ENCODE peak calls at places on chromosomes 1 and 21, in ten cellular contexts. H is coronary artery, M is RWPE1, K is AG04450, O is ovary, C is neuronal stem cell, J is A673, A is cardiac muscle cell, Q is dorsolateral prefrontal cortex, I is right lobe of liver. E is an unnamed sample.
A peak's percentile ranks its signal among the peaks of the same experiment; 100 is the strongest.

GRCh38 chr1:59879556-59879955 is 47.0 kb downstream of the CYP2J2 start:
- DNase-seq in H (no peak), M (peak; percentile 59), K (peak; percentile 18), O (peak; percentile 44), C (peak; percentile 54), J (peak; percentile 92), A (peak; percentile 91), Q (peak; percentile 70), I (peak; percentile 62), E (peak; percentile 87)

GRCh38 chr1:66436378-66437135 is 97.4 kb upstream of the SGIP1 start:
- DNase-seq in H (no peak), M (peak; percentile 71), K (peak; percentile 41), O (no peak), C (no peak), J (peak; percentile 46), A (no peak), Q (no peak), I (no peak), E (no peak)

GRCh38 chr1:242242983-242243382 is 244.1 kb upstream of the MAP1LC3C start:
- DNase-seq in H (no peak), M (no peak), K (no peak), O (no peak), C (no peak), J (no peak), A (no peak), Q (no peak), I (no peak), E (no peak)

GRCh38 chr1:9653783-9654517 is 2.4 kb downstream of the PIK3CD start:
- DNase-seq in H (no peak), M (no peak), K (no peak), O (no peak), C (no peak), J (no peak), A (no peak), Q (no peak), I (no peak), E (no peak)

GRCh38 chr1:22490309-22490708 is 38.7 kb downstream of the ZBTB40 start:
- DNase-seq in H (no peak), M (no peak), K (no peak), O (no peak), C (no peak), J (peak; percentile 45), A (no peak), Q (no peak), I (no peak), E (no peak)

GRCh38 chr1:9882945-9883303 is 27.1 kb downstream of the CTNNBIP1 start:
- DNase-seq in H (no peak), M (no peak), K (no peak), O (no peak), C (no peak), J (no peak), A (no peak), Q (no peak), I (no peak), E (no peak)

GRCh38 chr1:54610048-54610447 is 13.3 kb downstream of the FAM151A start:
- DNase-seq in H (peak; percentile 43), M (no peak), K (no peak), O (peak; percentile 1), C (no peak), J (no peak), A (no peak), Q (no peak), I (no peak), E (no peak)

GRCh38 chr1:206469411-206469932 is 804 bp upstream of the IKBKE start:
- DNase-seq in H (no peak), M (peak; percentile 63), K (no peak), O (no peak), C (no peak), J (no peak), A (no peak), Q (no peak), I (no peak), E (peak; percentile 43)

GRCh38 chr1:63746129-63746864 is 27.5 kb upstream of the ROR1 start:
- DNase-seq in H (no peak), M (peak; percentile 15), K (peak; percentile 39), O (no peak), C (no peak), J (no peak), A (peak; percentile 64), Q (no peak), I (no peak), E (no peak)

GRCh38 chr1:154553056-154553822 is 5.2 kb downstream of the UBE2Q1 start:
- DNase-seq in H (no peak), M (no peak), K (no peak), O (no peak), C (no peak), J (no peak), A (no peak), Q (no peak), I (no peak), E (no peak)

GRCh38 chr21:41662161-41662560 is 104.7 kb downstream of the RIPK4 start:
- DNase-seq in H (peak; percentile 64), M (no peak), K (no peak), O (peak; percentile 23), C (no peak), J (no peak), A (no peak), Q (no peak), I (no peak), E (no peak)

GRCh38 chr1:56967900-56968832 is 2.4 kb upstream of the C8B start:
- DNase-seq in H (no peak), M (peak; percentile 20), K (no peak), O (no peak), C (peak; percentile 35), J (peak; percentile 67), A (peak; percentile 56), Q (no peak), I (peak; percentile 78), E (peak; percentile 48)

GRCh38 chr1:6396998-6397397 is 3.4 kb upstream of the ACOT7 start:
- DNase-seq in H (no peak), M (no peak), K (no peak), O (no peak), C (no peak), J (no peak), A (no peak), Q (no peak), I (no peak), E (no peak)

GRCh38 chr1:1614204-1614953 is 921 bp upstream of the MIB2 start:
- DNase-seq in H (no peak), M (no peak), K (peak; percentile 37), O (peak; percentile 73), C (no peak), J (peak; percentile 58), A (no peak), Q (no peak), I (peak; percentile 68), E (peak; percentile 40)

GRCh38 chr1:14945132-14946010 is 208.2 kb upstream of the TMEM51 start:
- DNase-seq in H (peak; percentile 84), M (no peak), K (peak; percentile 85), O (peak; percentile 86), C (no peak), J (peak; percentile 29), A (peak; percentile 45), Q (peak; percentile 66), I (no peak), E (peak; percentile 30)

GRCh38 chr21:15077529-15077928 is 12.7 kb upstream of the NRIP1 start:
- DNase-seq in H (no peak), M (no peak), K (no peak), O (no peak), C (no peak), J (no peak), A (no peak), Q (no peak), I (no peak), E (no peak)
- H3K27ac ChIP-seq in H (no peak overlapping the region), M (no peak overlapping the region), K (no peak overlapping the region), O (no peak overlapping the region), C (no peak overlapping the region), J (no peak overlapping the region), A (no peak overlapping the region), Q (no peak overlapping the region), I (no peak overlapping the region), E (no peak overlapping the region)

DNA sequence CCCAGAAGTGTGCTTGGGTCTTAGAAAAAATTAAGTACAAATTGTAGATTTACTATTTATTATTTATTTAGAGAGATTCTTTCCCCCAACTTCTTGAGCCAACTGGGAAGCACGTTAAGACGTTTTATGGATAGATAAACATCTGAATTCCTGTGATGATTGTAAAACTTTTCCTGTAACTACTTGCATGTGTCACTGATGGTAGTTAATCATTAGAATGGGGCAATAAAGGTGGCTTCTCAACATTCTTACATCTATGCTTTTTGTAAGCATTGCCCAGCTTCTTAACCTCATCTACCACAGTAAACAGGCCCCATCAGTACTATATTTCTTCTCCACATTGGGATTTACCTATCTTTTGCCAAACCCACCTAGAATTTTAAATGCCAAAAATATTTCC is 559.8 kb downstream of the LMO4 start:
- DNase-seq in H (no peak), M (no peak), K (no peak), O (no peak), C (no peak), J (peak; percentile 17), A (no peak), Q (no peak), I (no peak), E (no peak)
- H3K27ac ChIP-seq in H (no peak overlapping the region), M (no peak overlapping the region), K (no peak overlapping the region), O (no peak overlapping the region), C (no peak overlapping the region), J (no peak overlapping the region), A (no peak overlapping the region), Q (no peak overlapping the region), I (no peak overlapping the region), E (no peak overlapping the region)

GRCh38 chr21:21813934-21814333 is 815.7 kb downstream of the NCAM2 start:
- DNase-seq in H (no peak), M (no peak), K (no peak), O (no peak), C (no peak), J (no peak), A (no peak), Q (no peak), I (no peak), E (no peak)

GRCh38 chr21:21816778-21817177 is 818.6 kb downstream of the NCAM2 start:
- DNase-seq in H (no peak), M (no peak), K (no peak), O (no peak), C (no peak), J (no peak), A (no peak), Q (no peak), I (no peak), E (no peak)

GRCh38 chr21:21813295-21813694 is 815.1 kb downstream of the NCAM2 start:
- DNase-seq in H (no peak), M (no peak), K (no peak), O (no peak), C (no peak), J (no peak), A (no peak), Q (no peak), I (no peak), E (no peak)

GRCh38 chr21:21818898-21819297 is 820.7 kb downstream of the NCAM2 start:
- DNase-seq in H (no peak), M (no peak), K (no peak), O (no peak), C (no peak), J (no peak), A (no peak), Q (no peak), I (no peak), E (no peak)
- H3K27ac ChIP-seq in H (no peak overlapping the region), M (no peak overlapping the region), K (no peak overlapping the region), O (no peak overlapping the region), C (no peak overlapping the region), J (no peak overlapping the region), A (no peak overlapping the region), Q (no peak overlapping the region), I (no peak overlapping the region), E (no peak overlapping the region)

DNA sequence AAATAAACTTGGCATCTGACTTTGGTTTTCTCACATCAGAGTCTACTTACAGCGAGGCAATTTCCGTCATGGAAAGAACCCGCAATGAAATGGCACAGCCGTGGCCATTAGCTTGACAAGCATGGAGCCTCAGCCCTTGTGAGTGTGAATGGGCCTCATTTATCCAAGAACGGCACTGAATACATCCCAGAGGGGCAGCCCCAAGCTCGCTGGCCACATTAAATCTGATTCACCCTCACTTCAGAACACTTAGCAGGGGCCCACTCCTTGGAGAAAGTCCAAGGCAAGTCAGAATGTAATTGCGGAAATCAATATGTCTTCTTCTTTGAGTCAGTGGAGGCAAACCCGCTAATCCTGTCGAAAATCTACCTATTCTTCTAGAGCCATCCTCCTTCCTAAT is 64.8 kb downstream of the ERG start:
- DNase-seq in H (peak; percentile 47), M (no peak), K (no peak), O (no peak), C (no peak), J (no peak), A (no peak), Q (no peak), I (no peak), E (no peak)
- H3K27ac ChIP-seq in H (no peak overlapping the region), M (no peak overlapping the region), K (no peak overlapping the region), O (no peak overlapping the region), C (no peak overlapping the region), J (no peak overlapping the region), A (no peak overlapping the region), Q (no peak overlapping the region), I (no peak overlapping the region), E (no peak overlapping the region)